ENCODE peak calls at places on chromosomes 6 and 20, in nine cellular contexts. Q is endodermal cell, W is lung, D is cardiac fibroblast, T is dorsolateral prefrontal cortex, Y is GM10248, O is GM20000, B is spleen, V is activated B cell treated with CpG ODN at 0.5 μM for 24 hours. U is an unnamed sample.

GRCh38 chr6:166477647-166478365 is 95.1 kb upstream of the MPC1 start:
- DNase-seq in D (peak; percentile 31), Q (no peak), W (no peak), Y (no peak), T (peak; percentile 24), V (no peak), B (peak; percentile 54), O (no peak), U (no peak)

GRCh38 chr6:165910184-165910583 is 247.1 kb upstream of the PDE10A start:
- DNase-seq in B (no peak), O (no peak), Q (no peak), T (no peak), D (peak; percentile 6), Y (no peak), V (no peak), W (no peak), U (no peak)

GRCh38 chr20:45341939-45342862 is 6.0 kb downstream of the SDC4 start:
- DNase-seq in O (no peak), Y (no peak), V (no peak), W (peak; percentile 72), B (no peak), D (no peak), T (no peak), Q (peak; percentile 89), U (no peak)

GRCh38 chr6:2566048-2566447 is 184.7 kb downstream of the MYLK4 start:
- DNase-seq in B (no peak), W (no peak), Y (no peak), T (no peak), V (no peak), Q (no peak), D (no peak), O (no peak), U (no peak)

GRCh38 chr6:164378330-164378729 is 931.1 kb downstream of the C6orf118 start:
- DNase-seq in T (no peak), Y (no peak), O (no peak), Q (no peak), W (no peak), V (no peak), B (no peak), D (no peak), U (no peak)

GRCh38 chr6:151230277-151230577 is 9.5 kb upstream of the AKAP12 start:
- DNase-seq in Y (no peak), Q (no peak), T (no peak), O (no peak), W (no peak), V (no peak), B (no peak), D (no peak), U (no peak)

GRCh38 chr6:113381957-113382356 is 475.2 kb upstream of the MARCKS start:
- DNase-seq in W (no peak), D (peak; percentile 68), T (peak; percentile 35), Q (no peak), V (no peak), B (no peak), Y (peak; percentile 18), O (peak; percentile 11), U (no peak)

GRCh38 chr20:38255389-38255788 is 5.1 kb downstream of the KIAA1755 start:
- DNase-seq in W (no peak), Q (no peak), V (no peak), Y (no peak), T (no peak), O (no peak), B (no peak), D (peak; percentile 27), U (no peak)

GRCh38 chr20:6525447-6526303 is 241.8 kb upstream of the BMP2 start:
- DNase-seq in Q (peak; percentile 88), W (no peak), B (no peak), Y (no peak), D (peak; percentile 78), V (no peak), O (no peak), T (no peak), U (no peak)

GRCh38 chr20:1319462-1319861 is 9.5 kb downstream of the SDCBP2 start:
- DNase-seq in Q (no peak), Y (no peak), T (no peak), O (no peak), W (no peak), V (no peak), D (no peak), B (peak; percentile 55), U (no peak)

GRCh38 chr20:53914861-53915458 is 155.4 kb downstream of the BCAS1 start:
- DNase-seq in Q (peak; percentile 59), V (no peak), W (no peak), B (no peak), T (no peak), O (no peak), D (peak; percentile 35), Y (no peak), U (no peak)

GRCh38 chr6:127516676-127517273 is 2.4 kb downstream of the MTCL3 start:
- DNase-seq in W (no peak), B (no peak), O (peak; percentile 69), Y (peak; percentile 66), V (no peak), Q (peak; percentile 87), T (peak; percentile 72), D (peak; percentile 72), U (no peak)

GRCh38 chr6:42689371-42689770 is 33.0 kb downstream of the PRPH2 start:
- DNase-seq in Q (no peak), T (no peak), B (no peak), O (no peak), D (no peak), V (no peak), Y (no peak), W (no peak), U (no peak)

GRCh38 chr20:1242530-1242929 is 16.7 kb downstream of the RAD21L1 start:
- DNase-seq in O (no peak), T (no peak), V (no peak), B (no peak), Y (no peak), Q (no peak), D (peak; percentile 92), W (no peak), U (no peak)

DNA sequence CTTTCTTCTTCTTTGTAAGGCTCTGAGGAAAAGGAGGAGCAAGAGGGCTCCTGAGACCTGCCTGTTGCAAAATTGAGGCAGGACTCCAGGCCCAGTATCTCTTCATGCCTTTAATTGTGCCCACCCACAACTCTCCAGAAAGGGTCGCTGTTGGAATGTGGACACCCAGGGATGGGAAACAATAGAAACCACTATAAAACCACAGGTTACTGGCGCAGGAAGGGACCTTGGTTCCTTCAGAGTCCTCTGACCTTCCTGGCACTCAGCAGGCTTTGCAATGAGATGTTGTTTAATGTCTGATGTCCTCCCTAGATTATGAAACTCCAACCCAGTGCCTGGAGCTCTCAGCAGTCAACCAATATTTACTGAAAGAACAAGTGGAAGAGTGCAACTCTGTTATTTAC is 136.9 kb downstream of the FNDC1 start:
- DNase-seq in W (no peak), D (no peak), O (no peak), V (no peak), B (no peak), Q (peak; percentile 38), T (no peak), Y (no peak), U (no peak)
- TF ChIP-seq CTCF in W (no peak), D (no peak), O (no peak), V (no peak), B (no peak), Q (no peak), T (no peak), Y (no peak), U (no peak)

GRCh38 chr6:31473780-31474725 is 23.9 kb upstream of the MICB start:
- DNase-seq in D (peak; percentile 84), Q (peak; percentile 24), V (no peak), T (no peak), Y (no peak), W (peak; percentile 34), B (no peak), O (no peak), U (peak; percentile 65)

GRCh38 chr6:31472259-31472658 is 25.7 kb upstream of the MICB start:
- DNase-seq in V (no peak), B (no peak), W (no peak), Y (no peak), O (no peak), T (no peak), Q (no peak), D (no peak), U (no peak)

GRCh38 chr6:31476515-31477139 is 21.3 kb upstream of the MICB start:
- DNase-seq in D (no peak), T (no peak), B (no peak), W (no peak), O (no peak), V (no peak), Q (peak; percentile 46), Y (no peak), U (no peak)

GRCh38 chr6:31473244-31473643 is 24.7 kb upstream of the MICB start:
- DNase-seq in Q (no peak), W (no peak), D (no peak), T (no peak), B (no peak), O (no peak), V (no peak), Y (no peak), U (peak; percentile 2)

DNA sequence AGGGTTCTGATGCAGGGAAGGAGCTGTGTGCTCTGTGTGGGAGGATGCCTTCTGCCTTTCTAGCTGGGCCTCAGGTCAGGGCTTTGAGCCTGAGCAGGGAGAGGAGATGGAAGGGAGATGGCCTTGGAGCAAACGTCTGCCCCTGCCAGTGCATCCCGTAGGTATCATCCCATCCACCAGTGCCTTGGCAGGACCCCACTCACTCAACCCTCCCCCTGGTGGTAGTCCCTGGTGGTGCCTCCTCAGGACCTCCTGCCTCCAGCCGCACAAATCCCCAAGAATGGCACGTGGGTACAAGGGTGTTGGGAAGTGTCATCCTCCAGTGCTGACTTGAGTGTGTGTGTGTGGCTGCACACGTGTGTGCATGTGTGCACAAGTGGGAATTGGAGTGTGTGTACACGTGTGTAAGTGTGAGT is 23.1 kb upstream of the MICB start:
- DNase-seq in O (no peak), V (no peak), D (no peak), W (peak; percentile 26), T (no peak), B (no peak), Y (no peak), Q (peak; percentile 80), U (peak; percentile 79)
- TF ChIP-seq CTCF in O (peak; percentile 29), V (no peak), D (peak; percentile 37), W (no peak), T (no peak), B (peak; percentile 16), Y (no peak), Q (peak; percentile 69), U (peak; percentile 20)

GRCh38 chr6:135265278-135265677 is 84.2 kb downstream of the MYB start:
- DNase-seq in T (no peak), O (no peak), W (no peak), B (no peak), D (no peak), V (no peak), Q (no peak), Y (no peak), U (peak; percentile 11)
- TF ChIP-seq CTCF in T (no peak), O (no peak), W (no peak), B (no peak), D (no peak), V (no peak), Q (peak; percentile 38), Y (no peak), U (no peak)

GRCh38 chr6:3808759-3809514 is 40.2 kb upstream of the FAM50B start:
- DNase-seq in Y (no peak), V (no peak), W (peak; percentile 64), T (no peak), O (no peak), D (peak; percentile 95), B (no peak), Q (no peak), U (peak; percentile 92)
- TF ChIP-seq CTCF in Y (no peak), V (no peak), W (no peak), T (no peak), O (no peak), D (no peak), B (no peak), Q (peak; percentile 12), U (peak; percentile 42)